ENCODE peak calls at places on chromosomes 4 and X, in five cellular contexts. U is cardiac muscle cell; D is naive thymus-derived CD4-positive, alpha-beta T cell; W is skeletal muscle cell; A is astrocyte of the spinal cord. P is an unnamed sample.
A peak's percentile ranks its signal among the peaks of the same experiment; 100 is the strongest.

GRCh38 chr4:176540814-176541213 is 221.0 kb downstream of the SPCS3 start:
- DNase-seq in A (peak; percentile 31), D (no peak), W (no peak), U (no peak), P (no peak)

GRCh38 chrX:154378059-154378798 is 866 bp upstream of the EMD start:
- DNase-seq in W (no peak), A (peak; percentile 51), D (peak; percentile 50), U (no peak), P (peak; percentile 95)

GRCh38 chr4:26719954-26720552 is 136.2 kb downstream of the TBC1D19 start:
- DNase-seq in D (no peak), U (peak; percentile 13), A (peak; percentile 63), W (no peak), P (peak; percentile 4)

GRCh38 chr4:56241500-56241899 is 145.8 kb downstream of the AASDH start:
- DNase-seq in W (no peak), U (no peak), D (no peak), A (no peak), P (no peak)

GRCh38 chrX:139881572-139881971 is 51.3 kb downstream of the ATP11C start:
- DNase-seq in U (no peak), A (peak; percentile 45), D (no peak), W (peak; percentile 7), P (no peak)

GRCh38 chrX:120568047-120568446 is 7.3 kb upstream of the CUL4B start:
- DNase-seq in U (no peak), W (no peak), A (no peak), D (no peak), P (no peak)

GRCh38 chr4:137998666-137999429 is 243.3 kb downstream of the SLC7A11 start:
- DNase-seq in D (no peak), U (no peak), W (peak; percentile 15), A (peak; percentile 75), P (no peak)

GRCh38 chr4:6701371-6701770 is 7.7 kb downstream of the S100P start:
- DNase-seq in D (no peak), W (no peak), A (no peak), U (no peak), P (peak; percentile 87)

GRCh38 chr4:72031868-72032619 is at the start of gene NPFFR2:
- DNase-seq in W (peak; percentile 4), U (peak; percentile 91), A (peak; percentile 48), D (no peak), P (peak; percentile 59)

GRCh38 chr4:182093947-182094346 is 149.3 kb upstream of the TENM3 start:
- DNase-seq in D (no peak), W (no peak), A (no peak), U (no peak), P (no peak)

GRCh38 chrX:79270401-79270800 is 96.7 kb downstream of the ITM2A start:
- DNase-seq in A (no peak), W (no peak), D (peak; percentile 71), U (peak; percentile 29), P (peak; percentile 4)

GRCh38 chr4:87014284-87014782 is 79.5 kb downstream of the AFF1 start:
- DNase-seq in U (no peak), A (peak; percentile 19), D (no peak), W (no peak), P (no peak)
- H3K4me3 ChIP-seq in U (no peak overlapping the region), A (no peak overlapping the region), D (no peak overlapping the region), W (no peak overlapping the region), P (no peak overlapping the region)

DNA sequence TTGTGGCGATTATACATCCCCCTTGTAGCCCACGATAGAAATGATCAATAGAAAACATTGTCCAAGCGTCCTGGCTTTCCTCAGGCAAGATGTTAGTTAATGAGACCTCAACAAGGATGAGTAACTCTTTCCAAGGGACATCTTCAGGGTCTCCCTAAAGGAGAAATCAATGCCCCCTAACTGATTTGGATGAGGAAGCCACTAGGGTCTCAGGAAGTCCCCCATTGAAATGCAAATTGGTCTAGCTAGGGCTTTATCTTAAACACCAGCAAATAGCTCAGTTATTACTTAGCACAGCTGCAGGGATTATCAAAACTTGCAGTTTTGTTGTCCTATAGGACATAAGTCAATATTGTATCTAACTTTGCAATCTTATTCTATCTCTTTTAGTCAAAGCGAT is 721.5 kb downstream of the IL1RAPL1 start:
- DNase-seq in A (no peak), D (no peak), W (no peak), U (no peak), P (peak; percentile 40)
- H3K4me3 ChIP-seq in A (no peak overlapping the region), D (no peak overlapping the region), W (no peak overlapping the region), U (no peak overlapping the region), P (no peak overlapping the region)

GRCh38 chr4:16198271-16198670 is 28.0 kb downstream of the TAPT1 start:
- DNase-seq in W (no peak), A (no peak), D (no peak), U (no peak), P (no peak)

GRCh38 chr4:16195209-16195608 is 31.1 kb downstream of the TAPT1 start:
- DNase-seq in A (no peak), W (no peak), U (no peak), D (no peak), P (no peak)

GRCh38 chr4:16199132-16199531 is 27.1 kb downstream of the TAPT1 start:
- DNase-seq in D (no peak), W (no peak), A (peak; percentile 38), U (peak; percentile 20), P (no peak)

GRCh38 chr4:16197842-16198241 is 28.4 kb downstream of the TAPT1 start:
- DNase-seq in A (no peak), U (no peak), W (no peak), D (no peak), P (no peak)

GRCh38 chr4:16196482-16197393 is 29.5 kb downstream of the TAPT1 start:
- DNase-seq in A (peak; percentile 79), U (peak; percentile 62), D (peak; percentile 12), W (peak; percentile 25), P (peak; percentile 38)
- H3K4me3 ChIP-seq in A (peak overlapping the region; percentile 6), U (no peak overlapping the region), D (no peak overlapping the region), W (peak overlapping the region; percentile 9), P (no peak overlapping the region)

DNA sequence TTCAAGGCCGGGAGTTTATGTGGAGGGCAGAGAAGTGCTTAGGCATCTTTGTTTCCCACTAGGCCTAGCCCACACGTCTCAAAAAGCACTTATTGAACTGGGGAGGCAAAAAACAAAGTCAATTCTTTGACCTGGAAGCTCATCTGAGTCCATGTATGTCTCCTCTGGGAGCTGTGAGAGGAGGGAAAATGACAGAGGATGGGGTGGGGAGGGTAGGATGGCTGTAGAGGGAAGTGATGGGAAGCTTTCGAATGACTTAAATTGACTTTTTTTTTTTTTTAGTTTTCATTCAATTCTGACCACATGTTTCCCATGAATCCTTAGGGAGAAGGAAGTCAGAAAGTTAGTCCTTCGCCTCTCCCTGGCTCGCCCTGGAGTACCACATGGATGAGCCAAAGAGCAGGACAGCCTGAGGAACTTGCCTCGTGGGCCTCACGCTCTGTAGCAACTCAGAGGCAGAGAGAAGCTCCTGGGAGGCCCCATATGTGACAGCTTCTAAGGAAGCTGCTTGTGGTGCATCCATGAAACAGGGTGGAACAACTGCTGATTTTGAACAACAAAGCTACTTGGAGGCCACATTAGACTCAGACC is 45.0 kb downstream of the NHSL2 start:
- DNase-seq in A (no peak), D (no peak), W (no peak), U (no peak), P (no peak)
- H3K4me3 ChIP-seq in A (no peak overlapping the region), D (no peak overlapping the region), W (no peak overlapping the region), U (no peak overlapping the region), P (no peak overlapping the region)

DNA sequence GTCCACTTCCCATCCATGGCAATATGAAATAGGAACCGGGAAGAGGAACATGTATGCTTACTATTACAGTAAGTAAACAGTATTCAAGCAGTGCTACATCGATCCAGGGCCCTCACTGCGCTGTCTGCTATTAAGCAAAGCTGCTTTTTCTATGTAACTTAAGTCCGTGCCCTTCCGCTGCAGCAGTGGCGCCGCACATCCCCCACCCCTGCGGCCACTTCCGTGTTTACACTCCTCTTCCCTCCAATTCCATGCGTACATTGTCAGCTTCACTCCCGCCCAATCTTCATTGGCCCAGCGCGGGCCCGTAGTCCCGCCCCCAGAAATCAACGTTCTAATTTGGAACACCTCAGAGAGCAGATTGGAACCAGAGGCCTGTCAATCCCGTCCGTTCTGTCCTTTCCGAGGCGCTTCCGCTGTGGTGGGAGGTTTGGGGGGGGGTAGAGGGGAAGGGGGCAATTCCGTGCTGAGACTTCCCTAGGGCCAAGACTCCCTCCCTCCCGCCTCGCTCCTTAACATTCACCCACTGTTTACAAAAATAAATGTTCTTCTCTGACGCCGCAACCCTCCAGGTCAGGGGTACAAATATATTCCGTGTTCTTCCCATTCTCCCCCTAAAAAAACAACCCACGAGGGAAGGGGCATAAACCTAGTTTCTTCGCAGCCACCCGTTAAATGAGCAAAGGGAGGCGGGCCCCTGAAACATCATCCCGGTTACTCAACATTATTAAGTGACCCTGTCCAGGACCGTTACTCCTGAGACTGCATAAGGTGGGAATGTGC is 67.4 kb downstream of the NOCT start:
- DNase-seq in A (peak; percentile 98), W (peak; percentile 96), D (peak; percentile 96), U (peak; percentile 97), P (peak; percentile 89)
- H3K4me3 ChIP-seq in A (peak overlapping the region; percentile 98), W (peak overlapping the region; percentile 98), D (peak overlapping the region; percentile 99), U (peak overlapping the region; percentile 62), P (peak overlapping the region; percentile 92)

DNA sequence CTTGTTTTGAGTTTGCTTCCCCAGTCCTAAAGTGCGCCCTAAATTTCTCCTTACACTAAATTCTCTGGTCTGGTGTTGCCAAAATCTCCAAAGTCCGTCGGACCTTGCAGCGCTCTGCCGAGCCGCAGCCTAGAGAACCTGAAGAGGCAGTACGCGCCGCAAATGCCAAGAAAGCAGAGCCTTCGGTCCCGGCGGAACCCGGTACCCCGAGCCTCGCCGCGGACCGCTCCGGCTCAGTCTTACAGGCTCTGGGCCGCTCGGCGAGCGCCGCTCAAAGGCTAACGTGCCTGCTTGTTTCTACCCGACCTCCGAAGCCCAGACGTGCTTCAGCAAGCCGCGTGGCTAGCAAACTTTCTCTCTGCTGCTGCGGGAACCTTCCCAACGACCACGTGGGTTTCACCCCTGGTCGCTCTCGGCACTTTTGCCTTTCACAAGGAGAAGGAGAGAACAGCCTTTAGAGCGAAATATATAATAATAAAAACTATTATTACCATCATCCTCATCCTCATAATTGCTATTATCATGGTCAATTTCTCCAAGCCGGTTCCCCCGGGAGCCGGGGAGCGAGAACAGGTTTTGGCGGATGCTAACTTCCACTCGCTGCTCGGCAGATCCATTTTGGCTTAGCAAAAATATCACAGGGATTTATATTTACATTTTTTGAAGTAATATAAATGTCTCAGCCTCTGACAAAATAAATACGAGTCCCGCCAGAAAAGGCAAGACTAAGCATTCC is 2.2 kb upstream of the HTR2C start:
- DNase-seq in D (no peak), U (peak; percentile 49), W (no peak), A (no peak), P (peak; percentile 68)
- H3K4me3 ChIP-seq in D (no peak overlapping the region), U (peak overlapping the region; percentile 20), W (peak overlapping the region; percentile 11), A (no peak overlapping the region), P (peak overlapping the region; percentile 28)

GRCh38 chrX:12142661-12143060 is 4.4 kb downstream of the FRMPD4 start:
- DNase-seq in U (no peak), W (no peak), A (no peak), D (no peak), P (no peak)

GRCh38 chrX:12138366-12139313 is at the start of gene FRMPD4:
- DNase-seq in A (no peak), D (no peak), W (no peak), U (peak; percentile 61), P (peak; percentile 87)

GRCh38 chrX:12141511-12141910 is 3.2 kb downstream of the FRMPD4 start:
- DNase-seq in W (no peak), U (no peak), D (no peak), A (no peak), P (no peak)

GRCh38 chrX:12139934-12140611 is 1.8 kb downstream of the FRMPD4 start:
- DNase-seq in D (no peak), U (no peak), A (no peak), W (no peak), P (no peak)

DNA sequence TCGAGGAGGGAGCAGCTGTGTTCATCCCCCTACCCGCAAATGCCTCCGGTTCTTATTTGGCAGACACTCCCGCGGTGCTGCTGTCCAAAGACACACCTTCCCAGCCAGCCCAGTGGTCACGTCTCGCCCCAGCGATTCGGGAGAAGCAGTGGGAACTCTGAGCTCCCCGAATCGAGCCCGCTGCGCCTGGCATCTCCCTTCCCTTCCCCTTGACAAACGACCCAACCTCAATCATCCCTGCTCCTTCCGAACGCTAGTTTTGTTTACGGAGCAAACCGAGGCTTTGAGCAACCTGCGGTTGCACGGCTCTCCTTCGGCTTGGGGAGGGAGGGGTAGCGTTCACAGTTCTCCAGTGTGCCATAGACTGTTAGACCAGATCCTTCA is 299 bp upstream of the FRMPD4 start:
- DNase-seq in W (no peak), D (no peak), U (peak; percentile 20), A (peak; percentile 4), P (no peak)
- H3K4me3 ChIP-seq in W (peak overlapping the region; percentile 53), D (no peak overlapping the region), U (peak overlapping the region; percentile 44), A (peak overlapping the region; percentile 33), P (peak overlapping the region; percentile 73)

P was measured in H7.